ENCODE peak calls at places on chromosome 9, in four cellular contexts. C is AG20443; M is activated CD8-positive, alpha-beta memory T cell treated with anti-CD3 and anti-CD28 coated beads, Interleukin-2, amount 50 U/mL, for 48 hours; U is frontal cortex. F is an unnamed sample.

GRCh38 chr9:69393425-69393824 is 68.4 kb downstream of the ENTREP1 start:
- DNase-seq in C (no peak), M (no peak), U (no peak), F (no peak)

GRCh38 chr9:97786341-97786740 is 66.7 kb upstream of the FOXE1 start:
- DNase-seq in C (peak), M (no peak), U (no peak), F (peak)

GRCh38 chr9:121609845-121610637 is 41.4 kb upstream of the DAB2IP start:
- DNase-seq in C (peak), M (no peak), U (no peak), F (peak)

GRCh38 chr9:108708448-108708847 is 147.3 kb downstream of the ACTL7B start:
- DNase-seq in C (no peak), M (no peak), U (peak), F (no peak)

GRCh38 chr9:34809504-34810186 is 99.7 kb upstream of the CCL21 start:
- DNase-seq in C (peak), M (no peak), U (peak), F (peak)

GRCh38 chr9:116287721-116288120 is 134.1 kb downstream of the PAPPA start:
- DNase-seq in C (peak), M (no peak), U (no peak), F (no peak)

GRCh38 chr9:124980434-124980833 is 39.6 kb upstream of the GOLGA1 start:
- DNase-seq in C (no peak), M (no peak), U (no peak), F (no peak)

GRCh38 chr9:130498298-130498917 is 53.6 kb downstream of the ASS1 start:
- DNase-seq in C (no peak), M (no peak), U (no peak), F (no peak)

GRCh38 chr9:108521063-108521462 is 334.7 kb downstream of the ACTL7B start:
- DNase-seq in C (peak), M (no peak), U (no peak), F (peak)

GRCh38 chr9:752201-752600 is 89.3 kb upstream of the DMRT1 start:
- DNase-seq in C (peak), M (no peak), U (no peak), F (peak)

GRCh38 chr9:135794361-135794885 is 92.4 kb downstream of the KCNT1 start:
- DNase-seq in C (no peak), M (no peak), U (no peak), F (no peak)

GRCh38 chr9:69542942-69543704 is 129.0 kb downstream of the APBA1 start:
- DNase-seq in C (no peak), M (no peak), U (no peak), F (no peak)

GRCh38 chr9:112550531-112550930 is 63.9 kb downstream of the KIAA1958 start:
- DNase-seq in C (no peak), M (no peak), U (no peak), F (no peak)

GRCh38 chr9:78133751-78134150 is 102.1 kb upstream of the CEP78 start:
- DNase-seq in C (no peak), M (no peak), U (no peak), F (no peak)

GRCh38 chr9:131854906-131855504 is 115.1 kb upstream of the RAPGEF1 start:
- DNase-seq in C (peak), M (no peak), U (no peak), F (no peak)

GRCh38 chr9:133103183-133103986 is 17.7 kb downstream of the RALGDS start:
- DNase-seq in C (peak), M (peak), U (peak), F (peak)

GRCh38 chr9:129888085-129888808 is 53.0 kb downstream of the USP20 start:
- DNase-seq in C (no peak), M (peak), U (no peak), F (no peak)

GRCh38 chr9:20941177-20941690 is 90.2 kb downstream of the HACD4 start:
- DNase-seq in C (peak), M (peak), U (peak), F (peak)

GRCh38 chr9:5146241-5146640 is 39.2 kb downstream of the INSL6 start:
- DNase-seq in C (no peak), M (no peak), U (no peak), F (no peak)

GRCh38 chr9:136225748-136226679 is 19.6 kb downstream of the QSOX2 start:
- DNase-seq in C (peak), M (peak), U (no peak), F (peak)

GRCh38 chr9:99018653-99019052 is 74.9 kb downstream of the COL15A1 start:
- DNase-seq in C (no peak), M (no peak), U (no peak), F (no peak)

GRCh38 chr9:110050925-110051355 is 157.0 kb downstream of the C9orf152 start:
- DNase-seq in C (peak), M (no peak), U (no peak), F (peak)

GRCh38 chr9:13014484-13014883 is 239.7 kb downstream of the LURAP1L start:
- DNase-seq in C (peak), M (no peak), U (no peak), F (no peak)

GRCh38 chr9:131799177-131799823 is 59.4 kb upstream of the RAPGEF1 start:
- DNase-seq in C (peak), M (peak), U (no peak), F (peak)

F was measured in hepatic stellate cell.